ENCODE peak calls at places on chromosome 20, in seven cellular contexts. E is H9, G is IMR-90, M is neuronal stem cell, Z is mesenchymal stem cell, S is H1, B is trophoblast cell. N is an unnamed sample.

GRCh38 chr20:32528905-32529670 is 56.0 kb downstream of the NOL4L start:
- DNase-seq in S (no peak), M (no peak), Z (no peak), E (no peak), G (no peak), B (no peak), N (no peak)

GRCh38 chr20:46787986-46788762 is 78.7 kb downstream of the SLC2A10 start:
- DNase-seq in S (no peak), G (no peak), M (no peak), Z (no peak), E (no peak), B (no peak), N (no peak)

GRCh38 chr20:11001767-11002540 is 328.2 kb upstream of the JAG1 start:
- DNase-seq in E (no peak), G (peak), Z (peak), M (no peak), S (peak), B (peak), N (peak)

GRCh38 chr20:60001027-60001567 is 42.9 kb downstream of the CDH26 start:
- DNase-seq in S (no peak), E (no peak), M (no peak), Z (no peak), B (no peak), G (peak), N (no peak)

GRCh38 chr20:9409981-9410380 is 104.4 kb upstream of the LAMP5 start:
- DNase-seq in S (no peak), Z (peak), G (peak), E (no peak), M (no peak), B (no peak), N (peak)

GRCh38 chr20:10675456-10675848 is 1.7 kb upstream of the JAG1 start:
- DNase-seq in S (no peak), B (no peak), M (no peak), E (no peak), G (no peak), Z (no peak), N (no peak)

GRCh38 chr20:3093861-3094361 is 9.4 kb upstream of the AVP start:
- DNase-seq in G (no peak), E (no peak), Z (no peak), S (no peak), M (no peak), B (no peak), N (no peak)

GRCh38 chr20:41072099-41072798 is 43.6 kb downstream of the TOP1 start:
- DNase-seq in Z (peak), B (no peak), G (peak), M (no peak), E (no peak), S (no peak), N (no peak)

GRCh38 chr20:36264426-36265246 is 28.4 kb downstream of the AAR2 start:
- DNase-seq in M (no peak), B (no peak), E (no peak), G (no peak), S (no peak), Z (no peak), N (no peak)

DNA sequence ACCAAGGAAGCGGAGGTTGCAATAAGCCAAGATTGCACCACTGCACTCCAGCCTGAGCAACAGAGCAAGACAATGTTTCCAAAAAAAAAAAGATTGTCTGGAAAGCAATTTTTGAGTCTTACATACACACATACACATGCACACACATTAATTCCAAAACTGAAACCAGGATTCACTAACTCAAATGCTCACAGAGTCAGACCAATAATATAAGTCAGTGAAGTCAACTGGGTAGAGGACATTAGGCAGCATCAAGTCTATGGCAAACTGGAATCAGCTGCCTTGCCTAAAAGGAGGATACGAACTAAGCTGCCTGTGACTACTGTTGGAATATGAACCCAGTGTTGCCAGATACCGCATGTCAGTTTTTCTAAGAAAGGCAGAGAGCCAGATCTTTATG is 15.7 kb downstream of the REM1 start:
- DNase-seq in M (no peak), S (no peak), B (no peak), Z (no peak), E (no peak), G (no peak), N (no peak)
- H4K8ac ChIP-seq in M (no peak), S (no peak), B (no peak), Z (no peak), E (no peak), G (no peak), N (no peak)

GRCh38 chr20:4280731-4281130 is 265.4 kb upstream of the RNF24 start:
- DNase-seq in Z (no peak), G (no peak), B (no peak), M (no peak), S (no peak), E (no peak), N (no peak)
- H3K23ac ChIP-seq in Z (no peak), G (no peak), B (no peak), M (no peak), S (no peak), E (no peak), N (no peak)

DNA sequence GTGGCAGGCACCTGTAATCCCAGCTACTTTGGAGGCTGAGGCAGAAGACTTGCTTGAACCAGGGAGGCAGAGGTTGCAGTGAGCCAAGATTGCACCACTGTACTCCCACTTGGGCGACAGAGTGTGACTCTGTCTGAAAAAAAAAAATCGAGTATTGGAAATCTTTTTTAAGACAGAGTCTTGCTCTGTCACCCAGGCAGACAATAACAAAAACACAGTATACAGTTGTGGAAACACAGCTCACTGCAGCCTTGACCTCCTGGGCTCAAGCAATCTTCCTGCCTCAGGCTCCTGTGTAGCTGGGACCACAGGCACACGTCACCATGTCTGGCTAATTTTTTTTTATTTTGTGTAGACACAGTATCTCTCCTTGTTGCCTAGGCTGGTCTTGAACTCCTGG is 15.0 kb downstream of the NANP start:
- DNase-seq in G (no peak), B (no peak), Z (no peak), M (no peak), E (no peak), S (no peak), N (no peak)
- H4K8ac ChIP-seq in G (no peak), B (no peak), Z (no peak), M (no peak), E (no peak), S (no peak), N (no peak)

GRCh38 chr20:38012332-38012731 is 20.9 kb downstream of the TTI1 start:
- DNase-seq in M (no peak), S (no peak), E (no peak), Z (no peak), B (no peak), G (no peak), N (no peak)
- H3K23ac ChIP-seq in M (no peak), S (no peak), E (no peak), Z (no peak), B (no peak), G (no peak), N (no peak)

DNA sequence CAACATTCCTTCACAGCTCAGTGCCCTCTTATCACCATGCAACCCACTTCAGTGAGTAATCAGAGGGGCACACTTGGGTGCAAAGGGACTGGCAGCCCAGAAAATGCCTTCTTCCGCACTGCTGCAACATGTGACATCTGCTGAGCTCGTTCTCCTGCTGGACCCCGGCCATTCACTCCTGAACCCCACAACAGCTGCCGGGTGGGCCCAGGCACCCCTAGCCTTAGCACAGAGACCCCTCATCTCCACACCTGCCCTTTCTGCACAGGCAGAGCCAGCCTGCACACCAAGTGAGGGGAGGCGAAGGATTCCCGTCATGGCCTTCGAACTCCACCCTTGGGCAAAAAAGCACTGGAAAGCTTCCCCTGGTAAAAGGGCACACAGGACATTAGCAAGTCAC is 164.3 kb upstream of the RIN2 start:
- DNase-seq in S (no peak), Z (no peak), B (no peak), G (no peak), E (no peak), M (no peak), N (no peak)
- H4K8ac ChIP-seq in S (peak), Z (no peak), B (no peak), G (no peak), E (no peak), M (no peak), N (no peak)

DNA sequence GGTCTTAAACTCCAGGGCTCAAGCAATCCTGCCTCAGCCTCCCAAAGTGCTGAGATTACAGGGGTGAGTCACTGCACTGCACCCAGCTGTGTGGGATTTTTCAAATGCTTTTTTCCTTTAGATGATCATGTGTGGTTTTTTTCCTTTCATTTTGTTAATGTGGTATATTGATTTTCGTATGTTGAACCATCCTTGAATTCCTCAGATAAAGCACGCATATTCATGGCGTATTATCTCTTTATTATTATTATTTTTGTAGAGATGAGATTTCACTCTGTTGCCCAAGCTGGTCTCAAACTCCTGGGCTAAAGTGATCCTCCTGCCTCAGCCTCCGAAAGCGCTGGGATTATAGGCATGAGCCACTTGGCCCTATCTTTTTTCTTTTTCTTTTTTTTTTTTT is 7.0 kb downstream of the ZGPAT start:
- DNase-seq in S (no peak), G (no peak), E (no peak), M (no peak), Z (no peak), B (no peak), N (no peak)
- H3K23ac ChIP-seq in S (no peak), G (no peak), E (no peak), M (no peak), Z (no peak), B (no peak), N (no peak)

GRCh38 chr20:445514-446336 is 16.6 kb downstream of the TBC1D20 start:
- DNase-seq in Z (no peak), G (no peak), E (no peak), B (no peak), M (no peak), S (no peak), N (no peak)
- H4K8ac ChIP-seq in Z (peak), G (no peak), E (no peak), B (no peak), M (no peak), S (no peak), N (no peak)

DNA sequence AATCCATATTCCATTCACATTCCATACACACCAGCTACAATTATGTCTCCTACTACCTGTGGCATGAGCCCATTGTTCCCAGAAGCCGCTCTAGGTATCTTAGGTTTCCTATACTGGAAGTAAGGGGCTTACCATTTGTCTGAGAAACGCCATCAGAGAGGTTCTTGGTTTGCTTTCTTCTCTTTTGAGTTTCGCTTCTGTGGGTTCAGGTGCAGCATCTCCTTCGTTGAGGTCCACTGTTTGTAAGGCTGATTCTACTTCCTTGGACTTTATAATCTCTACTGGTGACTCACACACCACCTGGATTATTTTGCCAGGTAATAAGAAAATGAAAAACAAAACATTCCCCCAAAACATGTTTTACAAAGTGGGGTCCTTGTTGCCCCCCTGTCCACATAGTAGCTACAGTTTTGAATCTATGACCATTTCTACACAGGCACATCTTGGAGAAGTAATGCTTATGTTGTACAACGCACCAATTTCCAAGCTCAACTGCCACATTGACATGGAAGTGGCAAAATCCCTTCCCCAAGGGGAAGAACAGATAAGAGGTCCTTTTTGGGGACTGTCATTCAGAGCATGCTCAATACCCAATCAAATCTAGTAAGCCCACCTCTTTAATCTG is 103.5 kb downstream of the BCAS1 start:
- DNase-seq in S (no peak), E (no peak), B (no peak), M (no peak), G (no peak), Z (no peak), N (no peak)
- H3K23ac ChIP-seq in S (no peak), E (no peak), B (no peak), M (no peak), G (no peak), Z (no peak), N (no peak)

DNA sequence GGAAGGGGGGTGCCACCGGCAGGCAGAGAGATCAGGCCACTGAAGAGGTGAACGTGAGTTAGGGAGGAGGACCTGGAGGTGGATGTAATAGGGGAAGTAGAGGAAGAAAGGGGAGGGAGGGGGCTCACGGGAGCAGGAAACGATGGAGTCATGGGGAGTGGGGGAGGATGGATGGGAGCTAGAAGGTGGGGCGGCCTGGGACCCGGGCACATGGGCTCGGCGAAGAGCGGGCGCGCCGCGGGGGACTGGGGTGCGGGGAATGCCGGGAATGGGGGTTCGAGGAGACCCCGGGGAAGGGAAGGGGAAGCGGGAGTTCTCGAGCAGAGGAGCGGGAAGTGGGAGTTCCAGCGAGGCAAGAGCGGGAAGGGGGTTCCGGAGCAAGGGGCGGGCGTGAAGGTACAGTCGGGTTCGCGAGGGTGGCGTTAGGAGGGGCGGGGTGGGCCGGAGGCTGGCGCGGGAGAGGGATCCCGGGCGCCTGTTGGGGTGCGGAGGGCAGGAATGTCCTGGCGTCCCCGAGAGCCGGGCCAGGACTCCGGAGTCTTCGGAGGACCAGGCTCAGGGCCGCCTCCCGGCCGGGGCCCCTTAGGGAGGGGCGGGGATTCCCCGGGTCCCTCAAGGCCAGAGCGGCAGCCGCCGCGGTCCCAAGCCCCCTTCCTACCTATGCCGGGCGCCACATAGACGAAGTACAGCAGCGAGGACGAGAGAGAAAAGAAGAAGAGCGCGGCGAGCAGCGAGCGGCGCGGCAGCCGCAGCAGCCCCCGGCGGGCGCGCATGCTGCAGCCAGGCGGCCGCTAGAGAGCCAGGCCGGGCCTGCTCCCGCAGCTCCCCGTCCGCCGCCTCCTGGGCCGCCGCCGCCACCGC is 530 bp downstream of the B4GALT5 start:
- DNase-seq in B (no peak), Z (peak), S (no peak), G (peak), E (peak), M (no peak), N (peak)
- H4K8ac ChIP-seq in B (peak), Z (peak), S (peak), G (peak), E (no peak), M (no peak), N (no peak)

GRCh38 chr20:19832875-19833274 is 74.8 kb downstream of the RIN2 start:
- DNase-seq in E (no peak), B (no peak), G (no peak), M (no peak), S (no peak), Z (no peak), N (no peak)
- H3K23ac ChIP-seq in E (no peak), B (no peak), G (peak), M (no peak), S (no peak), Z (no peak), N (no peak)